ENCODE peak calls at places on chromosomes 5 and 9, in five cellular contexts. One of them, this sample, is unnamed.

GRCh38 chr5:13325765-13326164 is 618.7 kb downstream of the DNAH5 start:
- DNase-seq in fibroblast of mammary gland: no peak
- DNase-seq in sigmoid colon: no peak
- DNase-seq in ascending aorta: no peak
- DNase-seq in CD8-positive, alpha-beta T cell: no peak
- DNase-seq in this sample: no peak

GRCh38 chr5:1212271-1212670 is 10.9 kb downstream of the SLC6A19 start:
- DNase-seq in fibroblast of mammary gland: no peak
- DNase-seq in sigmoid colon: no peak
- DNase-seq in ascending aorta: no peak
- DNase-seq in CD8-positive, alpha-beta T cell: no peak
- DNase-seq in this sample: no peak

GRCh38 chr9:72315510-72316287 is 49.3 kb downstream of the ZFAND5 start:
- DNase-seq in fibroblast of mammary gland: peak; percentile 82
- DNase-seq in sigmoid colon: peak; percentile 82
- DNase-seq in ascending aorta: no peak
- DNase-seq in CD8-positive, alpha-beta T cell: no peak
- DNase-seq in this sample: no peak

GRCh38 chr5:16776611-16777251 is 159.4 kb downstream of the MYO10 start:
- DNase-seq in fibroblast of mammary gland: peak; percentile 18
- DNase-seq in sigmoid colon: no peak
- DNase-seq in ascending aorta: no peak
- DNase-seq in CD8-positive, alpha-beta T cell: no peak
- DNase-seq in this sample: no peak

GRCh38 chr5:118777468-118777746 is 210.9 kb downstream of the DTWD2 start:
- DNase-seq in fibroblast of mammary gland: no peak
- DNase-seq in sigmoid colon: no peak
- DNase-seq in ascending aorta: no peak
- DNase-seq in CD8-positive, alpha-beta T cell: no peak
- DNase-seq in this sample: no peak

GRCh38 chr5:31131381-31131811 is 62.1 kb upstream of the CDH6 start:
- DNase-seq in fibroblast of mammary gland: peak; percentile 4
- DNase-seq in sigmoid colon: no peak
- DNase-seq in ascending aorta: no peak
- DNase-seq in CD8-positive, alpha-beta T cell: no peak
- DNase-seq in this sample: no peak

GRCh38 chr5:38783011-38783551 is 62.7 kb upstream of the OSMR start:
- DNase-seq in fibroblast of mammary gland: peak; percentile 96
- DNase-seq in sigmoid colon: no peak
- DNase-seq in ascending aorta: no peak
- DNase-seq in CD8-positive, alpha-beta T cell: no peak
- DNase-seq in this sample: no peak

GRCh38 chr5:45796959-45797553 is 100.9 kb upstream of the HCN1 start:
- DNase-seq in fibroblast of mammary gland: no peak
- DNase-seq in sigmoid colon: no peak
- DNase-seq in ascending aorta: no peak
- DNase-seq in CD8-positive, alpha-beta T cell: no peak
- DNase-seq in this sample: no peak

GRCh38 chr9:71936066-71936465 is 24.6 kb downstream of the C9orf85 start:
- DNase-seq in fibroblast of mammary gland: no peak
- DNase-seq in sigmoid colon: no peak
- DNase-seq in ascending aorta: no peak
- DNase-seq in CD8-positive, alpha-beta T cell: no peak
- DNase-seq in this sample: no peak

GRCh38 chr5:41068169-41068568 is 3.0 kb downstream of the MROH2B start:
- DNase-seq in fibroblast of mammary gland: peak; percentile 14
- DNase-seq in sigmoid colon: no peak
- DNase-seq in ascending aorta: no peak
- DNase-seq in CD8-positive, alpha-beta T cell: no peak
- DNase-seq in this sample: no peak

GRCh38 chr9:3342159-3342777 is 183.5 kb downstream of the RFX3 start:
- DNase-seq in fibroblast of mammary gland: peak; percentile 78
- DNase-seq in sigmoid colon: no peak
- DNase-seq in ascending aorta: no peak
- DNase-seq in CD8-positive, alpha-beta T cell: no peak
- DNase-seq in this sample: no peak

GRCh38 chr5:7762267-7762666 is 88.7 kb downstream of the CFAP90 start:
- DNase-seq in fibroblast of mammary gland: no peak
- DNase-seq in sigmoid colon: no peak
- DNase-seq in ascending aorta: no peak
- DNase-seq in CD8-positive, alpha-beta T cell: no peak
- DNase-seq in this sample: no peak

GRCh38 chr9:133048595-133048994 is 13.2 kb upstream of the CEL start:
- DNase-seq in fibroblast of mammary gland: peak; percentile 19
- DNase-seq in sigmoid colon: no peak
- DNase-seq in ascending aorta: no peak
- DNase-seq in CD8-positive, alpha-beta T cell: peak; percentile 26
- DNase-seq in this sample: no peak

GRCh38 chr9:121360975-121361374 is 9.1 kb downstream of the STOM start:
- DNase-seq in fibroblast of mammary gland: peak; percentile 88
- DNase-seq in sigmoid colon: no peak
- DNase-seq in ascending aorta: no peak
- DNase-seq in CD8-positive, alpha-beta T cell: no peak
- DNase-seq in this sample: no peak

GRCh38 chr5:3335301-3335700 is 260.3 kb upstream of the IRX1 start:
- DNase-seq in fibroblast of mammary gland: no peak
- DNase-seq in sigmoid colon: peak; percentile 36
- DNase-seq in ascending aorta: no peak
- DNase-seq in CD8-positive, alpha-beta T cell: no peak
- DNase-seq in this sample: no peak

GRCh38 chr5:78896128-78896527 is 89.0 kb downstream of the ARSB start:
- DNase-seq in fibroblast of mammary gland: peak; percentile 85
- DNase-seq in sigmoid colon: no peak
- DNase-seq in ascending aorta: no peak
- DNase-seq in CD8-positive, alpha-beta T cell: no peak
- DNase-seq in this sample: no peak

GRCh38 chr9:137143459-137143858 is 4.5 kb downstream of the GRIN1 start:
- DNase-seq in fibroblast of mammary gland: no peak
- DNase-seq in sigmoid colon: no peak
- DNase-seq in ascending aorta: no peak
- DNase-seq in CD8-positive, alpha-beta T cell: no peak
- DNase-seq in this sample: no peak

GRCh38 chr5:53438486-53439472 is 41.6 kb upstream of the FST start:
- DNase-seq in fibroblast of mammary gland: peak; percentile 48
- DNase-seq in sigmoid colon: no peak
- DNase-seq in ascending aorta: no peak
- DNase-seq in CD8-positive, alpha-beta T cell: no peak
- DNase-seq in this sample: no peak

GRCh38 chr5:68074048-68074632 is 141.4 kb upstream of the PIK3R1 start:
- DNase-seq in fibroblast of mammary gland: peak; percentile 61
- DNase-seq in sigmoid colon: peak; percentile 64
- DNase-seq in ascending aorta: no peak
- DNase-seq in CD8-positive, alpha-beta T cell: no peak
- DNase-seq in this sample: no peak

GRCh38 chr9:71079451-71079850 is 42.0 kb downstream of the TRPM3 start:
- DNase-seq in fibroblast of mammary gland: peak; percentile 80
- DNase-seq in sigmoid colon: no peak
- DNase-seq in ascending aorta: no peak
- DNase-seq in CD8-positive, alpha-beta T cell: no peak
- DNase-seq in this sample: no peak

GRCh38 chr9:2362170-2362569 is 259.4 kb upstream of the VLDLR start:
- DNase-seq in fibroblast of mammary gland: no peak
- DNase-seq in sigmoid colon: no peak
- DNase-seq in ascending aorta: no peak
- DNase-seq in CD8-positive, alpha-beta T cell: no peak
- DNase-seq in this sample: no peak

GRCh38 chr9:119827526-119827925 is 458.3 kb upstream of the BRINP1 start:
- DNase-seq in fibroblast of mammary gland: no peak
- DNase-seq in sigmoid colon: no peak
- DNase-seq in ascending aorta: no peak
- DNase-seq in CD8-positive, alpha-beta T cell: no peak
- DNase-seq in this sample: no peak

GRCh38 chr5:7741415-7742065 is 109.4 kb downstream of the CFAP90 start:
- DNase-seq in fibroblast of mammary gland: no peak
- DNase-seq in sigmoid colon: no peak
- DNase-seq in ascending aorta: no peak
- DNase-seq in CD8-positive, alpha-beta T cell: no peak
- DNase-seq in this sample: no peak

GRCh38 chr9:122159925-122160246 is 178 bp downstream of the MORN5 start:
- DNase-seq in fibroblast of mammary gland: no peak
- DNase-seq in sigmoid colon: no peak
- DNase-seq in ascending aorta: no peak
- DNase-seq in CD8-positive, alpha-beta T cell: no peak
- DNase-seq in this sample: no peak

GRCh38 chr9:37420271-37421215 is 2.0 kb upstream of the GRHPR start:
- DNase-seq in fibroblast of mammary gland: no peak
- DNase-seq in sigmoid colon: no peak
- DNase-seq in ascending aorta: no peak
- DNase-seq in CD8-positive, alpha-beta T cell: no peak
- DNase-seq in this sample: no peak

GRCh38 chr5:31192442-31192841 is 1.0 kb upstream of the CDH6 start:
- DNase-seq in fibroblast of mammary gland: no peak
- DNase-seq in sigmoid colon: no peak
- DNase-seq in ascending aorta: no peak
- DNase-seq in CD8-positive, alpha-beta T cell: no peak
- DNase-seq in this sample: no peak

GRCh38 chr5:7622498-7622897 is 226.6 kb downstream of the ADCY2 start:
- DNase-seq in fibroblast of mammary gland: no peak
- DNase-seq in sigmoid colon: no peak
- DNase-seq in ascending aorta: no peak
- DNase-seq in CD8-positive, alpha-beta T cell: no peak
- DNase-seq in this sample: no peak

GRCh38 chr5:180825768-180826525 is 23.3 kb upstream of the MGAT1 start:
- DNase-seq in fibroblast of mammary gland: peak; percentile 81
- DNase-seq in sigmoid colon: peak; percentile 74
- DNase-seq in ascending aorta: no peak
- DNase-seq in CD8-positive, alpha-beta T cell: no peak
- DNase-seq in this sample: no peak

GRCh38 chr5:180830253-180831138 is 27.9 kb upstream of the MGAT1 start:
- DNase-seq in fibroblast of mammary gland: peak; percentile 50
- DNase-seq in sigmoid colon: peak; percentile 90
- DNase-seq in ascending aorta: no peak
- DNase-seq in CD8-positive, alpha-beta T cell: peak; percentile 78
- DNase-seq in this sample: no peak

GRCh38 chr5:180832638-180833068 is 28.4 kb downstream of the ZFP62 start:
- DNase-seq in fibroblast of mammary gland: no peak
- DNase-seq in sigmoid colon: no peak
- DNase-seq in ascending aorta: no peak
- DNase-seq in CD8-positive, alpha-beta T cell: peak; percentile 36
- DNase-seq in this sample: no peak

GRCh38 chr5:180829711-180830110 is 27.1 kb upstream of the MGAT1 start:
- DNase-seq in fibroblast of mammary gland: no peak
- DNase-seq in sigmoid colon: no peak
- DNase-seq in ascending aorta: no peak
- DNase-seq in CD8-positive, alpha-beta T cell: no peak
- DNase-seq in this sample: no peak

DNA sequence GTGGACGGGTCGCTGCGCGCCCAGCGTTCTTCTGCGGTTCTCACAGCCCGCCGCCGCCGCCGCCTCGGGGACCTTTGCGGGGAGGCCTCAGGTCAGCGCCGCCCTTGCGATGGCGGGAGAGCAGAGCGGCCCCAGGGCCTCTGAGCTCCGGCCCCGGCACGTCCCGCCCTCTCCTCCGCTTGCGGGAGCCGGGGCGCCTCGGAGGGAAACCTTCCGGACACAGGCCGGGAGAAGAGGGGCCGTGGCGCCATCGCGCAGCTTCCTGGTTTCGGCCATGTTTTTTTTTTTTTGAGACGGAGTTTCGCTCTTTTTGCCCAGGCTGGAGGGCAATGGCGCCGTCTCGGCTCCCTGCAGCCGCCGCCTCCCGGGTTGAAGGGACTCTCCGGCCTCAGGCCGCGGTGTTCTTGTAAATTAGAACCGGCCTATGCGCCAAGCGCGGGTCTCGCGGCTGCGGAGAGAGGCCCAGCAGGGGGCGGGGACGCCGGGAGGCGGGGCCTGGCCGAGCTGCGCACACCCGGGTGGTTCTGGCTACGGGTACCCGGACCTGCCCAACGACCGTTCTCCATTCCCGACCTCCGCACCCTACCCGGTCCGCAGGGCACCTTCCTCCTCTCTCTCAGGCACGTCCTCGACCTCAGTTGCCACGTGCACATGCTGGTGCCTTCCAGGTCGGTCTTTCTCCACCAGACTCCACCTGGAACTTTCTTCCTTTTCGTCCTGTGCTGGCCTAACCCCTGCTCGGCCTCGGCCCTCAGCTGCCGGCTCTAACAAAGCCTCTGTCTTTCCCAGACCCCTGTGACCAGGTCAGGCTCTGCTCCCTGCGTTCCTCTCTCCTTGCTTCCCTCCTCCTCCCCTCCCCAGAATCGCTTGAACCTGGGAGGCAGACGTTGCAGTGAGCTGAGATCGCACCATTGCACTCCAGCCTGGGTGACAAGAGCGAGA is 28.8 kb upstream of the MGAT1 start:
- DNase-seq in fibroblast of mammary gland: peak; percentile 65
- DNase-seq in sigmoid colon: peak; percentile 94
- DNase-seq in ascending aorta: peak; percentile 55
- DNase-seq in CD8-positive, alpha-beta T cell: peak; percentile 81
- DNase-seq in this sample: no peak
- TF ChIP-seq CTCF in fibroblast of mammary gland: no peak
- TF ChIP-seq CTCF in sigmoid colon: no peak
- TF ChIP-seq CTCF in ascending aorta: peak; percentile 9
- TF ChIP-seq CTCF in CD8-positive, alpha-beta T cell: no peak
- TF ChIP-seq CTCF in this sample: no peak

DNA sequence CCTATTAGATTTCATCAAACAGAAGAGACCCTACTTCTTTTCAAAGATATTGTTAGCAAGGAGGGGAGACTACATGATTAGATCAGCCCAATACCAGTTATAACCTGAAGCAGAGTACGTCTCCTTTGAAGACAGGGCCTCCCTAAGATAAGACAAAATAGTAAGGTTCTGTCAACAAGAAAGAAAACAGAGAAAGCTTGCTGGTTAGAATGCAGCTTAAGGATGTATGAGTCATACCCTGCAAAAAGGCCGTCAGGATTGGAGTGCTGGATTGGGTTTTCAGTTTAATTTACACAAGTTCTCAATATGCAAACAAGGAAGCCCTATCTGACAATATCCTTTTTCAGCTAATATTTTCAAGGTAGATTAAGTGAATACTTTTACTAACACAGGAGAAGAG is 1581.2 kb upstream of the WWC1 start:
- DNase-seq in fibroblast of mammary gland: no peak
- DNase-seq in sigmoid colon: no peak
- DNase-seq in ascending aorta: no peak
- DNase-seq in CD8-positive, alpha-beta T cell: no peak
- DNase-seq in this sample: no peak
- TF ChIP-seq CTCF in fibroblast of mammary gland: no peak
- TF ChIP-seq CTCF in sigmoid colon: no peak
- TF ChIP-seq CTCF in ascending aorta: no peak
- TF ChIP-seq CTCF in CD8-positive, alpha-beta T cell: no peak
- TF ChIP-seq CTCF in this sample: no peak

GRCh38 chr5:82100303-82101077 is 128.7 kb downstream of the ATG10 start:
- DNase-seq in fibroblast of mammary gland: peak; percentile 28
- DNase-seq in sigmoid colon: no peak
- DNase-seq in ascending aorta: no peak
- DNase-seq in CD8-positive, alpha-beta T cell: no peak
- DNase-seq in this sample: no peak
- TF ChIP-seq CTCF in fibroblast of mammary gland: no peak
- TF ChIP-seq CTCF in sigmoid colon: no peak
- TF ChIP-seq CTCF in ascending aorta: no peak
- TF ChIP-seq CTCF in CD8-positive, alpha-beta T cell: no peak
- TF ChIP-seq CTCF in this sample: no peak

DNA sequence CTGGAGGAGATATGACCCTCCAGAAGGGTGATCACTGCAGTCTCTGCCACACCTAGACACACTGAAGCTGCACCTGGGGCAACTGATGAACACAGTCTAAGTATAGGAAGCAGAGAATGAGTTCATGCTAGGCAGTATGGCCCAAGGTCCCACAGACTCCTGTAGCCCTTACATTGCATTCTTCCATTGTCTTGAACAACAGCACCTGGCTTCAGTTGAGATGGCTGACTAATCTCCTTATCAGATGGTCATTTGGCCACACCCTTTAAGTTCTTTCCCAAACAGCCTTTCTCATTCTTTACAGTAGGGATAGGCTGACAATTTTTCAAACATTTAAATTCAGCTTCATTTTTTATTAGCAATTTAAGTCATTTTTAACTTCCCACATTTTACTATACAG is 23.1 kb downstream of the CENPK start:
- DNase-seq in fibroblast of mammary gland: no peak
- DNase-seq in sigmoid colon: no peak
- DNase-seq in ascending aorta: no peak
- DNase-seq in CD8-positive, alpha-beta T cell: no peak
- DNase-seq in this sample: no peak
- TF ChIP-seq CTCF in fibroblast of mammary gland: no peak
- TF ChIP-seq CTCF in sigmoid colon: no peak
- TF ChIP-seq CTCF in ascending aorta: no peak
- TF ChIP-seq CTCF in CD8-positive, alpha-beta T cell: no peak
- TF ChIP-seq CTCF in this sample: no peak